ENCODE peak calls at places on chromosome 6, in ten cellular contexts. One of them, this sample, is unnamed.

GRCh38 chr6:91864911-91865310 is 1278.0 kb upstream of the MAP3K7 start:
- DNase-seq in A549: no peak
- DNase-seq in mucosa of descending colon: no peak
- DNase-seq in stimulated activated CD4-positive, alpha-beta T cell treated with anti-CD3 and anti-CD28 coated beads, Interleukin-12 subunit alpha, Interleukin-12 subunit beta, amount 100 ng/mL, for 4 hours: no peak
- DNase-seq in EL: no peak
- DNase-seq in HuH-7: no peak
- DNase-seq in HFFc6: no peak
- DNase-seq in activated naive CD4-positive, alpha-beta T cell treated with anti-CD3 and anti-CD28 coated beads, Interleukin-2, amount 50 U/mL, for 72 hours: no peak
- DNase-seq in hypothalamus: no peak
- DNase-seq in H9: no peak
- DNase-seq in this sample: no peak

GRCh38 chr6:132333639-132334516 is 67.4 kb downstream of the MOXD1 start:
- DNase-seq in mucosa of descending colon: peak
- DNase-seq in stimulated activated CD4-positive, alpha-beta T cell treated with anti-CD3 and anti-CD28 coated beads, Interleukin-12 subunit alpha, Interleukin-12 subunit beta, amount 100 ng/mL, for 4 hours: no peak
- DNase-seq in activated naive CD4-positive, alpha-beta T cell treated with anti-CD3 and anti-CD28 coated beads, Interleukin-2, amount 50 U/mL, for 72 hours: no peak
- DNase-seq in A549: peak
- DNase-seq in H9: no peak
- DNase-seq in EL: peak
- DNase-seq in HuH-7: peak
- DNase-seq in HFFc6: peak
- DNase-seq in hypothalamus: no peak
- DNase-seq in this sample: peak

GRCh38 chr6:15408008-15408407 is 162.1 kb downstream of the JARID2 start:
- DNase-seq in activated naive CD4-positive, alpha-beta T cell treated with anti-CD3 and anti-CD28 coated beads, Interleukin-2, amount 50 U/mL, for 72 hours: no peak
- DNase-seq in hypothalamus: no peak
- DNase-seq in H9: no peak
- DNase-seq in HuH-7: no peak
- DNase-seq in A549: no peak
- DNase-seq in stimulated activated CD4-positive, alpha-beta T cell treated with anti-CD3 and anti-CD28 coated beads, Interleukin-12 subunit alpha, Interleukin-12 subunit beta, amount 100 ng/mL, for 4 hours: no peak
- DNase-seq in HFFc6: no peak
- DNase-seq in EL: no peak
- DNase-seq in mucosa of descending colon: no peak
- DNase-seq in this sample: no peak

GRCh38 chr6:167706313-167707109 is 120.2 kb upstream of the AFDN start:
- DNase-seq in EL: no peak
- DNase-seq in activated naive CD4-positive, alpha-beta T cell treated with anti-CD3 and anti-CD28 coated beads, Interleukin-2, amount 50 U/mL, for 72 hours: peak
- DNase-seq in H9: no peak
- DNase-seq in hypothalamus: no peak
- DNase-seq in stimulated activated CD4-positive, alpha-beta T cell treated with anti-CD3 and anti-CD28 coated beads, Interleukin-12 subunit alpha, Interleukin-12 subunit beta, amount 100 ng/mL, for 4 hours: peak
- DNase-seq in HFFc6: no peak
- DNase-seq in mucosa of descending colon: no peak
- DNase-seq in A549: no peak
- DNase-seq in HuH-7: no peak
- DNase-seq in this sample: no peak

GRCh38 chr6:163573503-163574179 is 159.1 kb downstream of the QKI start:
- DNase-seq in HFFc6: no peak
- DNase-seq in EL: no peak
- DNase-seq in H9: no peak
- DNase-seq in HuH-7: no peak
- DNase-seq in mucosa of descending colon: no peak
- DNase-seq in stimulated activated CD4-positive, alpha-beta T cell treated with anti-CD3 and anti-CD28 coated beads, Interleukin-12 subunit alpha, Interleukin-12 subunit beta, amount 100 ng/mL, for 4 hours: no peak
- DNase-seq in A549: no peak
- DNase-seq in hypothalamus: no peak
- DNase-seq in activated naive CD4-positive, alpha-beta T cell treated with anti-CD3 and anti-CD28 coated beads, Interleukin-2, amount 50 U/mL, for 72 hours: no peak
- DNase-seq in this sample: no peak

GRCh38 chr6:135488023-135488422 is 9.5 kb downstream of the AHI1 start:
- DNase-seq in HuH-7: no peak
- DNase-seq in activated naive CD4-positive, alpha-beta T cell treated with anti-CD3 and anti-CD28 coated beads, Interleukin-2, amount 50 U/mL, for 72 hours: no peak
- DNase-seq in HFFc6: peak
- DNase-seq in A549: no peak
- DNase-seq in mucosa of descending colon: no peak
- DNase-seq in hypothalamus: no peak
- DNase-seq in EL: peak
- DNase-seq in H9: no peak
- DNase-seq in stimulated activated CD4-positive, alpha-beta T cell treated with anti-CD3 and anti-CD28 coated beads, Interleukin-12 subunit alpha, Interleukin-12 subunit beta, amount 100 ng/mL, for 4 hours: no peak
- DNase-seq in this sample: no peak

GRCh38 chr6:117469356-117469755 is 13.1 kb upstream of the DCBLD1 start:
- DNase-seq in HFFc6: no peak
- DNase-seq in EL: no peak
- DNase-seq in stimulated activated CD4-positive, alpha-beta T cell treated with anti-CD3 and anti-CD28 coated beads, Interleukin-12 subunit alpha, Interleukin-12 subunit beta, amount 100 ng/mL, for 4 hours: no peak
- DNase-seq in activated naive CD4-positive, alpha-beta T cell treated with anti-CD3 and anti-CD28 coated beads, Interleukin-2, amount 50 U/mL, for 72 hours: no peak
- DNase-seq in H9: no peak
- DNase-seq in mucosa of descending colon: no peak
- DNase-seq in HuH-7: no peak
- DNase-seq in hypothalamus: no peak
- DNase-seq in A549: no peak
- DNase-seq in this sample: no peak

GRCh38 chr6:144617231-144618199 is 332.4 kb downstream of the UTRN start:
- DNase-seq in HuH-7: no peak
- DNase-seq in mucosa of descending colon: no peak
- DNase-seq in A549: no peak
- DNase-seq in activated naive CD4-positive, alpha-beta T cell treated with anti-CD3 and anti-CD28 coated beads, Interleukin-2, amount 50 U/mL, for 72 hours: no peak
- DNase-seq in H9: no peak
- DNase-seq in HFFc6: no peak
- DNase-seq in hypothalamus: no peak
- DNase-seq in EL: no peak
- DNase-seq in stimulated activated CD4-positive, alpha-beta T cell treated with anti-CD3 and anti-CD28 coated beads, Interleukin-12 subunit alpha, Interleukin-12 subunit beta, amount 100 ng/mL, for 4 hours: no peak
- DNase-seq in this sample: no peak

GRCh38 chr6:95364016-95364604 is 213.2 kb upstream of the MANEA start:
- DNase-seq in HFFc6: peak
- DNase-seq in HuH-7: peak
- DNase-seq in H9: no peak
- DNase-seq in hypothalamus: no peak
- DNase-seq in mucosa of descending colon: no peak
- DNase-seq in EL: peak
- DNase-seq in activated naive CD4-positive, alpha-beta T cell treated with anti-CD3 and anti-CD28 coated beads, Interleukin-2, amount 50 U/mL, for 72 hours: no peak
- DNase-seq in stimulated activated CD4-positive, alpha-beta T cell treated with anti-CD3 and anti-CD28 coated beads, Interleukin-12 subunit alpha, Interleukin-12 subunit beta, amount 100 ng/mL, for 4 hours: no peak
- DNase-seq in A549: peak
- DNase-seq in this sample: no peak

GRCh38 chr6:143708889-143709288 is 31.1 kb downstream of the PHACTR2 start:
- DNase-seq in HFFc6: no peak
- DNase-seq in stimulated activated CD4-positive, alpha-beta T cell treated with anti-CD3 and anti-CD28 coated beads, Interleukin-12 subunit alpha, Interleukin-12 subunit beta, amount 100 ng/mL, for 4 hours: no peak
- DNase-seq in mucosa of descending colon: no peak
- DNase-seq in A549: no peak
- DNase-seq in hypothalamus: no peak
- DNase-seq in HuH-7: no peak
- DNase-seq in EL: no peak
- DNase-seq in activated naive CD4-positive, alpha-beta T cell treated with anti-CD3 and anti-CD28 coated beads, Interleukin-2, amount 50 U/mL, for 72 hours: no peak
- DNase-seq in H9: no peak
- DNase-seq in this sample: no peak

GRCh38 chr6:4780360-4780812 is 4.2 kb downstream of the CDYL start:
- DNase-seq in hypothalamus: no peak
- DNase-seq in A549: peak
- DNase-seq in stimulated activated CD4-positive, alpha-beta T cell treated with anti-CD3 and anti-CD28 coated beads, Interleukin-12 subunit alpha, Interleukin-12 subunit beta, amount 100 ng/mL, for 4 hours: no peak
- DNase-seq in HuH-7: no peak
- DNase-seq in mucosa of descending colon: peak
- DNase-seq in EL: peak
- DNase-seq in HFFc6: peak
- DNase-seq in H9: no peak
- DNase-seq in activated naive CD4-positive, alpha-beta T cell treated with anti-CD3 and anti-CD28 coated beads, Interleukin-2, amount 50 U/mL, for 72 hours: no peak
- DNase-seq in this sample: no peak

GRCh38 chr6:3809982-3810381 is 39.2 kb upstream of the FAM50B start:
- DNase-seq in HuH-7: no peak
- DNase-seq in HFFc6: no peak
- DNase-seq in activated naive CD4-positive, alpha-beta T cell treated with anti-CD3 and anti-CD28 coated beads, Interleukin-2, amount 50 U/mL, for 72 hours: no peak
- DNase-seq in mucosa of descending colon: no peak
- DNase-seq in EL: no peak
- DNase-seq in hypothalamus: no peak
- DNase-seq in A549: no peak
- DNase-seq in stimulated activated CD4-positive, alpha-beta T cell treated with anti-CD3 and anti-CD28 coated beads, Interleukin-12 subunit alpha, Interleukin-12 subunit beta, amount 100 ng/mL, for 4 hours: no peak
- DNase-seq in H9: no peak
- DNase-seq in this sample: no peak

GRCh38 chr6:159961523-159961922 is 7.4 kb upstream of the IGF2R start:
- DNase-seq in stimulated activated CD4-positive, alpha-beta T cell treated with anti-CD3 and anti-CD28 coated beads, Interleukin-12 subunit alpha, Interleukin-12 subunit beta, amount 100 ng/mL, for 4 hours: no peak
- DNase-seq in mucosa of descending colon: no peak
- DNase-seq in EL: peak
- DNase-seq in HFFc6: peak
- DNase-seq in A549: no peak
- DNase-seq in activated naive CD4-positive, alpha-beta T cell treated with anti-CD3 and anti-CD28 coated beads, Interleukin-2, amount 50 U/mL, for 72 hours: no peak
- DNase-seq in HuH-7: no peak
- DNase-seq in hypothalamus: no peak
- DNase-seq in H9: no peak
- DNase-seq in this sample: no peak

GRCh38 chr6:16760536-16761468 is at the start of gene ATXN1:
- DNase-seq in stimulated activated CD4-positive, alpha-beta T cell treated with anti-CD3 and anti-CD28 coated beads, Interleukin-12 subunit alpha, Interleukin-12 subunit beta, amount 100 ng/mL, for 4 hours: peak
- DNase-seq in EL: no peak
- DNase-seq in HFFc6: peak
- DNase-seq in activated naive CD4-positive, alpha-beta T cell treated with anti-CD3 and anti-CD28 coated beads, Interleukin-2, amount 50 U/mL, for 72 hours: peak
- DNase-seq in H9: peak
- DNase-seq in HuH-7: peak
- DNase-seq in mucosa of descending colon: peak
- DNase-seq in A549: peak
- DNase-seq in hypothalamus: peak
- DNase-seq in this sample: peak

GRCh38 chr6:7906741-7907140 is 3.8 kb downstream of the TXNDC5 start:
- DNase-seq in hypothalamus: no peak
- DNase-seq in H9: no peak
- DNase-seq in mucosa of descending colon: no peak
- DNase-seq in activated naive CD4-positive, alpha-beta T cell treated with anti-CD3 and anti-CD28 coated beads, Interleukin-2, amount 50 U/mL, for 72 hours: no peak
- DNase-seq in HuH-7: no peak
- DNase-seq in stimulated activated CD4-positive, alpha-beta T cell treated with anti-CD3 and anti-CD28 coated beads, Interleukin-12 subunit alpha, Interleukin-12 subunit beta, amount 100 ng/mL, for 4 hours: no peak
- DNase-seq in A549: no peak
- DNase-seq in EL: no peak
- DNase-seq in HFFc6: no peak
- DNase-seq in this sample: no peak

GRCh38 chr6:13725570-13725969 is 13.9 kb upstream of the RANBP9 start:
- DNase-seq in hypothalamus: no peak
- DNase-seq in HuH-7: no peak
- DNase-seq in EL: peak
- DNase-seq in A549: peak
- DNase-seq in H9: no peak
- DNase-seq in activated naive CD4-positive, alpha-beta T cell treated with anti-CD3 and anti-CD28 coated beads, Interleukin-2, amount 50 U/mL, for 72 hours: peak
- DNase-seq in stimulated activated CD4-positive, alpha-beta T cell treated with anti-CD3 and anti-CD28 coated beads, Interleukin-12 subunit alpha, Interleukin-12 subunit beta, amount 100 ng/mL, for 4 hours: no peak
- DNase-seq in HFFc6: peak
- DNase-seq in mucosa of descending colon: no peak
- DNase-seq in this sample: no peak

GRCh38 chr6:153167907-153168306 is 36.8 kb upstream of the RGS17 start:
- DNase-seq in activated naive CD4-positive, alpha-beta T cell treated with anti-CD3 and anti-CD28 coated beads, Interleukin-2, amount 50 U/mL, for 72 hours: no peak
- DNase-seq in mucosa of descending colon: no peak
- DNase-seq in EL: no peak
- DNase-seq in hypothalamus: no peak
- DNase-seq in HFFc6: peak
- DNase-seq in A549: no peak
- DNase-seq in HuH-7: no peak
- DNase-seq in stimulated activated CD4-positive, alpha-beta T cell treated with anti-CD3 and anti-CD28 coated beads, Interleukin-12 subunit alpha, Interleukin-12 subunit beta, amount 100 ng/mL, for 4 hours: no peak
- DNase-seq in H9: no peak
- DNase-seq in this sample: no peak

GRCh38 chr6:106591111-106591825 is 38.0 kb downstream of the RTN4IP1 start:
- DNase-seq in stimulated activated CD4-positive, alpha-beta T cell treated with anti-CD3 and anti-CD28 coated beads, Interleukin-12 subunit alpha, Interleukin-12 subunit beta, amount 100 ng/mL, for 4 hours: no peak
- DNase-seq in activated naive CD4-positive, alpha-beta T cell treated with anti-CD3 and anti-CD28 coated beads, Interleukin-2, amount 50 U/mL, for 72 hours: no peak
- DNase-seq in mucosa of descending colon: no peak
- DNase-seq in H9: no peak
- DNase-seq in HFFc6: peak
- DNase-seq in EL: peak
- DNase-seq in A549: peak
- DNase-seq in HuH-7: no peak
- DNase-seq in hypothalamus: no peak
- DNase-seq in this sample: no peak

GRCh38 chr6:98124176-98124575 is 710.2 kb upstream of the POU3F2 start:
- DNase-seq in HuH-7: no peak
- DNase-seq in EL: no peak
- DNase-seq in HFFc6: no peak
- DNase-seq in A549: peak
- DNase-seq in hypothalamus: no peak
- DNase-seq in mucosa of descending colon: no peak
- DNase-seq in H9: no peak
- DNase-seq in activated naive CD4-positive, alpha-beta T cell treated with anti-CD3 and anti-CD28 coated beads, Interleukin-2, amount 50 U/mL, for 72 hours: no peak
- DNase-seq in stimulated activated CD4-positive, alpha-beta T cell treated with anti-CD3 and anti-CD28 coated beads, Interleukin-12 subunit alpha, Interleukin-12 subunit beta, amount 100 ng/mL, for 4 hours: no peak
- DNase-seq in this sample: no peak

GRCh38 chr6:170088349-170088951 is 202.4 kb downstream of the DLL1 start:
- DNase-seq in HFFc6: no peak
- DNase-seq in H9: no peak
- DNase-seq in A549: no peak
- DNase-seq in HuH-7: no peak
- DNase-seq in stimulated activated CD4-positive, alpha-beta T cell treated with anti-CD3 and anti-CD28 coated beads, Interleukin-12 subunit alpha, Interleukin-12 subunit beta, amount 100 ng/mL, for 4 hours: no peak
- DNase-seq in EL: no peak
- DNase-seq in hypothalamus: no peak
- DNase-seq in activated naive CD4-positive, alpha-beta T cell treated with anti-CD3 and anti-CD28 coated beads, Interleukin-2, amount 50 U/mL, for 72 hours: peak
- DNase-seq in mucosa of descending colon: no peak
- DNase-seq in this sample: no peak

GRCh38 chr6:167982063-167982462 is 15.4 kb upstream of the KIF25 start:
- DNase-seq in hypothalamus: no peak
- DNase-seq in mucosa of descending colon: no peak
- DNase-seq in H9: no peak
- DNase-seq in stimulated activated CD4-positive, alpha-beta T cell treated with anti-CD3 and anti-CD28 coated beads, Interleukin-12 subunit alpha, Interleukin-12 subunit beta, amount 100 ng/mL, for 4 hours: no peak
- DNase-seq in HFFc6: no peak
- DNase-seq in EL: no peak
- DNase-seq in activated naive CD4-positive, alpha-beta T cell treated with anti-CD3 and anti-CD28 coated beads, Interleukin-2, amount 50 U/mL, for 72 hours: no peak
- DNase-seq in A549: no peak
- DNase-seq in HuH-7: no peak
- DNase-seq in this sample: no peak

GRCh38 chr6:132931313-132931712 is 116.9 kb downstream of the RPS12 start:
- DNase-seq in A549: no peak
- DNase-seq in HFFc6: no peak
- DNase-seq in hypothalamus: no peak
- DNase-seq in H9: no peak
- DNase-seq in EL: no peak
- DNase-seq in stimulated activated CD4-positive, alpha-beta T cell treated with anti-CD3 and anti-CD28 coated beads, Interleukin-12 subunit alpha, Interleukin-12 subunit beta, amount 100 ng/mL, for 4 hours: no peak
- DNase-seq in mucosa of descending colon: no peak
- DNase-seq in activated naive CD4-positive, alpha-beta T cell treated with anti-CD3 and anti-CD28 coated beads, Interleukin-2, amount 50 U/mL, for 72 hours: no peak
- DNase-seq in HuH-7: no peak
- DNase-seq in this sample: no peak

GRCh38 chr6:26224547-26224912 is 137.3 kb downstream of the HFE start:
- DNase-seq in stimulated activated CD4-positive, alpha-beta T cell treated with anti-CD3 and anti-CD28 coated beads, Interleukin-12 subunit alpha, Interleukin-12 subunit beta, amount 100 ng/mL, for 4 hours: no peak
- DNase-seq in HFFc6: no peak
- DNase-seq in activated naive CD4-positive, alpha-beta T cell treated with anti-CD3 and anti-CD28 coated beads, Interleukin-2, amount 50 U/mL, for 72 hours: no peak
- DNase-seq in HuH-7: no peak
- DNase-seq in A549: no peak
- DNase-seq in EL: no peak
- DNase-seq in mucosa of descending colon: no peak
- DNase-seq in H9: no peak
- DNase-seq in hypothalamus: no peak
- DNase-seq in this sample: no peak

GRCh38 chr6:163248051-163248450 is 166.5 kb upstream of the QKI start:
- DNase-seq in hypothalamus: peak
- DNase-seq in A549: no peak
- DNase-seq in HFFc6: no peak
- DNase-seq in mucosa of descending colon: no peak
- DNase-seq in H9: no peak
- DNase-seq in EL: no peak
- DNase-seq in HuH-7: no peak
- DNase-seq in activated naive CD4-positive, alpha-beta T cell treated with anti-CD3 and anti-CD28 coated beads, Interleukin-2, amount 50 U/mL, for 72 hours: no peak
- DNase-seq in stimulated activated CD4-positive, alpha-beta T cell treated with anti-CD3 and anti-CD28 coated beads, Interleukin-12 subunit alpha, Interleukin-12 subunit beta, amount 100 ng/mL, for 4 hours: no peak
- DNase-seq in this sample: no peak

GRCh38 chr6:150800596-150801310 is 64.7 kb upstream of the MTHFD1L start:
- DNase-seq in stimulated activated CD4-positive, alpha-beta T cell treated with anti-CD3 and anti-CD28 coated beads, Interleukin-12 subunit alpha, Interleukin-12 subunit beta, amount 100 ng/mL, for 4 hours: no peak
- DNase-seq in mucosa of descending colon: no peak
- DNase-seq in H9: no peak
- DNase-seq in activated naive CD4-positive, alpha-beta T cell treated with anti-CD3 and anti-CD28 coated beads, Interleukin-2, amount 50 U/mL, for 72 hours: no peak
- DNase-seq in hypothalamus: no peak
- DNase-seq in HFFc6: no peak
- DNase-seq in HuH-7: no peak
- DNase-seq in EL: no peak
- DNase-seq in A549: no peak
- DNase-seq in this sample: no peak

GRCh38 chr6:149234051-149234962 is 83.2 kb upstream of the TAB2 start:
- DNase-seq in A549: no peak
- DNase-seq in activated naive CD4-positive, alpha-beta T cell treated with anti-CD3 and anti-CD28 coated beads, Interleukin-2, amount 50 U/mL, for 72 hours: peak
- DNase-seq in HFFc6: peak
- DNase-seq in HuH-7: no peak
- DNase-seq in EL: peak
- DNase-seq in H9: no peak
- DNase-seq in stimulated activated CD4-positive, alpha-beta T cell treated with anti-CD3 and anti-CD28 coated beads, Interleukin-12 subunit alpha, Interleukin-12 subunit beta, amount 100 ng/mL, for 4 hours: no peak
- DNase-seq in mucosa of descending colon: no peak
- DNase-seq in hypothalamus: no peak
- DNase-seq in this sample: no peak

GRCh38 chr6:32954983-32955802 is 2.3 kb upstream of the HLA-DMA start:
- DNase-seq in H9: peak
- DNase-seq in HuH-7: no peak
- DNase-seq in A549: peak
- DNase-seq in EL: no peak
- DNase-seq in hypothalamus: no peak
- DNase-seq in activated naive CD4-positive, alpha-beta T cell treated with anti-CD3 and anti-CD28 coated beads, Interleukin-2, amount 50 U/mL, for 72 hours: peak
- DNase-seq in stimulated activated CD4-positive, alpha-beta T cell treated with anti-CD3 and anti-CD28 coated beads, Interleukin-12 subunit alpha, Interleukin-12 subunit beta, amount 100 ng/mL, for 4 hours: no peak
- DNase-seq in mucosa of descending colon: peak
- DNase-seq in HFFc6: no peak
- DNase-seq in this sample: peak

This sample was measured in pancreas.